ENCODE peak calls at places on chromosomes 12 and 14, in eight cellular contexts. N is DMS79; U is activated CD8-positive, alpha-beta T cell treated with anti-CD3 and anti-CD28 coated beads for 36 hours; T is pons; B is AG09309; X is ovary; G is KBM-7; H is GDM1. W is an unnamed sample.

GRCh38 chr12:14399871-14400270 is 34.4 kb downstream of the ATF7IP start:
- DNase-seq in N (no peak), U (peak), T (no peak), B (no peak), X (no peak), G (no peak), H (no peak), W (no peak)

GRCh38 chr14:102805454-102805891 is 28.2 kb downstream of the TRAF3 start:
- DNase-seq in N (no peak), U (peak), T (no peak), B (peak), X (no peak), G (peak), H (peak), W (peak)

GRCh38 chr14:22841769-22842168 is 5.4 kb downstream of the MMP14 start:
- DNase-seq in N (no peak), U (no peak), T (no peak), B (no peak), X (no peak), G (no peak), H (no peak), W (no peak)

GRCh38 chr12:91965781-91966180 is 179.9 kb downstream of the BTG1 start:
- DNase-seq in N (peak), U (no peak), T (no peak), B (no peak), X (no peak), G (no peak), H (no peak), W (no peak)

GRCh38 chr14:50859296-50859624 is 12.6 kb upstream of the ABHD12B start:
- DNase-seq in N (peak), U (no peak), T (peak), B (no peak), X (no peak), G (no peak), H (no peak), W (no peak)

GRCh38 chr12:67388331-67389163 is 119.4 kb downstream of the CAND1 start:
- DNase-seq in N (no peak), U (peak), T (no peak), B (no peak), X (no peak), G (peak), H (no peak), W (no peak)

GRCh38 chr12:46209914-46210834 is 58.7 kb downstream of the SLC38A1 start:
- DNase-seq in N (peak), U (peak), T (no peak), B (no peak), X (no peak), G (peak), H (no peak), W (peak)

GRCh38 chr12:132140918-132141841 is 2.9 kb downstream of the DDX51 start:
- DNase-seq in N (no peak), U (no peak), T (no peak), B (no peak), X (peak), G (no peak), H (no peak), W (no peak)

GRCh38 chr14:104467236-104467635 is 112.3 kb upstream of the C14orf180 start:
- DNase-seq in N (no peak), U (no peak), T (no peak), B (no peak), X (no peak), G (no peak), H (no peak), W (no peak)

GRCh38 chr14:104135121-104135903 is 3.1 kb upstream of the KIF26A start:
- DNase-seq in N (no peak), U (peak), T (no peak), B (no peak), X (peak), G (peak), H (no peak), W (no peak)

GRCh38 chr12:128083132-128083729 is 183.7 kb upstream of the TMEM132C start:
- DNase-seq in N (no peak), U (no peak), T (no peak), B (no peak), X (no peak), G (peak), H (no peak), W (no peak)

GRCh38 chr12:52753283-52753682 is 23.9 kb downstream of the KRT76 start:
- DNase-seq in N (no peak), U (no peak), T (no peak), B (no peak), X (no peak), G (no peak), H (no peak), W (no peak)

GRCh38 chr12:55899035-55899434 is 28.7 kb downstream of the PYM1 start:
- DNase-seq in N (no peak), U (peak), T (no peak), B (no peak), X (no peak), G (no peak), H (no peak), W (no peak)

GRCh38 chr12:50192241-50192640 is 25.1 kb upstream of the CERS5 start:
- DNase-seq in N (no peak), U (no peak), T (no peak), B (no peak), X (no peak), G (no peak), H (no peak), W (no peak)

GRCh38 chr14:73738518-73739173 is 24.5 kb upstream of the PNMA1 start:
- DNase-seq in N (no peak), U (no peak), T (no peak), B (no peak), X (peak), G (no peak), H (no peak), W (no peak)

GRCh38 chr12:118102070-118102469 is 1.7 kb downstream of the VSIG10 start:
- DNase-seq in N (no peak), U (no peak), T (no peak), B (no peak), X (no peak), G (no peak), H (no peak), W (no peak)

GRCh38 chr14:93619176-93619793 is 169.0 kb downstream of the PRIMA1 start:
- DNase-seq in N (peak), U (peak), T (peak), B (peak), X (no peak), G (peak), H (peak), W (no peak)

GRCh38 chr12:100331871-100332270 is 25.0 kb upstream of the SLC17A8 start:
- DNase-seq in N (no peak), U (no peak), T (no peak), B (no peak), X (no peak), G (no peak), H (no peak), W (no peak)

GRCh38 chr12:65232490-65233077 is 45.9 kb upstream of the MSRB3 start:
- DNase-seq in N (no peak), U (no peak), T (peak), B (no peak), X (no peak), G (peak), H (no peak), W (peak)

GRCh38 chr12:131505561-131505960 is 205.3 kb upstream of the SFSWAP start:
- DNase-seq in N (no peak), U (no peak), T (no peak), B (no peak), X (no peak), G (no peak), H (no peak), W (no peak)

GRCh38 chr12:62631531-62632520 is 165.2 kb downstream of the MON2 start:
- DNase-seq in N (peak), U (peak), T (peak), B (peak), X (peak), G (no peak), H (no peak), W (no peak)

GRCh38 chr14:92317511-92317910 is 5.5 kb upstream of the SLC24A4 start:
- DNase-seq in N (no peak), U (no peak), T (no peak), B (no peak), X (no peak), G (no peak), H (no peak), W (no peak)

GRCh38 chr14:101103321-101103901 is 199.9 kb upstream of the RTL1 start:
- DNase-seq in N (no peak), U (no peak), T (no peak), B (no peak), X (peak), G (no peak), H (no peak), W (no peak)

GRCh38 chr12:63918788-63919300 is 74.3 kb downstream of the SRGAP1 start:
- DNase-seq in N (no peak), U (no peak), T (no peak), B (peak), X (no peak), G (no peak), H (no peak), W (no peak)

GRCh38 chr12:27505771-27506170 is 18.2 kb upstream of the PPFIBP1 start:
- DNase-seq in N (no peak), U (no peak), T (no peak), B (no peak), X (no peak), G (no peak), H (no peak), W (no peak)

GRCh38 chr12:54935235-54935951 is 49.2 kb downstream of the TESPA1 start:
- DNase-seq in N (no peak), U (peak), T (no peak), B (peak), X (no peak), G (peak), H (no peak), W (peak)

GRCh38 chr12:74317078-74317581 is 220.5 kb upstream of the ATXN7L3B start:
- DNase-seq in N (no peak), U (no peak), T (peak), B (no peak), X (peak), G (peak), H (no peak), W (no peak)

GRCh38 chr12:57868870-57869609 is 22.5 kb upstream of the CTDSP2 start:
- DNase-seq in N (no peak), U (no peak), T (no peak), B (no peak), X (no peak), G (no peak), H (no peak), W (no peak)

GRCh38 chr14:58270628-58271027 is 26.0 kb downstream of the PSMA3 start:
- DNase-seq in N (no peak), U (no peak), T (no peak), B (no peak), X (no peak), G (no peak), H (no peak), W (no peak)

GRCh38 chr12:85825751-85826150 is 10.5 kb downstream of the RASSF9 start:
- DNase-seq in N (no peak), U (no peak), T (no peak), B (no peak), X (no peak), G (no peak), H (no peak), W (no peak)

GRCh38 chr12:65892905-65893304 is 68.6 kb downstream of the HMGA2 start:
- DNase-seq in N (no peak), U (peak), T (no peak), B (no peak), X (no peak), G (peak), H (no peak), W (no peak)

GRCh38 chr12:55996201-55996714 is 818 bp upstream of the SUOX start:
- DNase-seq in N (peak), U (peak), T (peak), B (no peak), X (no peak), G (peak), H (peak), W (peak)

GRCh38 chr14:70901218-70901772 is 6.0 kb upstream of the PCNX1 start:
- DNase-seq in N (no peak), U (no peak), T (no peak), B (no peak), X (no peak), G (no peak), H (no peak), W (no peak)

GRCh38 chr12:28578833-28579252 is 388.6 kb downstream of the CCDC91 start:
- DNase-seq in N (no peak), U (no peak), T (no peak), B (no peak), X (no peak), G (no peak), H (no peak), W (no peak)

GRCh38 chr14:57060276-57060956 is 208.3 kb downstream of the EXOC5 start:
- DNase-seq in N (no peak), U (peak), T (no peak), B (no peak), X (no peak), G (no peak), H (no peak), W (no peak)

GRCh38 chr12:112347521-112347920 is 34.7 kb downstream of the HECTD4 start:
- DNase-seq in N (no peak), U (peak), T (no peak), B (peak), X (no peak), G (no peak), H (no peak), W (no peak)

GRCh38 chr12:130240831-130241590 is 78.7 kb downstream of the FZD10 start:
- DNase-seq in N (no peak), U (no peak), T (no peak), B (no peak), X (no peak), G (no peak), H (no peak), W (no peak)

GRCh38 chr14:58697927-58698641 is 60.3 kb downstream of the DACT1 start:
- DNase-seq in N (peak), U (no peak), T (peak), B (no peak), X (no peak), G (no peak), H (no peak), W (no peak)

GRCh38 chr14:37019488-37019887 is 152.9 kb downstream of the SLC25A21 start:
- DNase-seq in N (no peak), U (no peak), T (no peak), B (no peak), X (no peak), G (peak), H (no peak), W (no peak)

GRCh38 chr14:83425138-83425537 is 1891.5 kb upstream of the SEL1L start:
- DNase-seq in N (no peak), U (no peak), T (no peak), B (no peak), X (no peak), G (no peak), H (no peak), W (no peak)